ENCODE peak calls at places on chromosomes 3 and 15, in ten cellular contexts. T is smooth muscle cell of the brain vasculature; L is stimulated activated CD8-positive, alpha-beta memory T cell treated with anti-CD3 and anti-CD28 coated beads, Interleukin-4, amount 100 ng/mL, for 1 hour; N is choroid plexus epithelial cell; Z is GM06990; Q is Daoy; X is T follicular helper cell; V is fibroblast of the aortic adventitia; G is Calu3; W is activated naive CD4-positive, alpha-beta T cell treated with Interleukin-2 at 50 U/mL for 16 hours. Y is an unnamed sample.

GRCh38 chr3:128598884-128599664 is 51.5 kb downstream of the RPN1 start:
- DNase-seq in T (no peak), L (no peak), N (no peak), Z (no peak), Q (no peak), X (no peak), V (no peak), G (no peak), W (no peak), Y (no peak)

GRCh38 chr15:55969582-55969981 is 23.8 kb downstream of the NEDD4 start:
- DNase-seq in T (no peak), L (no peak), N (no peak), Z (no peak), Q (no peak), X (no peak), V (no peak), G (no peak), W (no peak), Y (no peak)

GRCh38 chr3:106830334-106830733 is 546.9 kb upstream of the CCDC54 start:
- DNase-seq in T (no peak), L (no peak), N (no peak), Z (no peak), Q (no peak), X (no peak), V (no peak), G (no peak), W (no peak), Y (no peak)

GRCh38 chr15:31266712-31267111 is 59.9 kb upstream of the KLF13 start:
- DNase-seq in T (no peak), L (no peak), N (no peak), Z (no peak), Q (no peak), X (no peak), V (no peak), G (no peak), W (no peak), Y (no peak)

GRCh38 chr3:197017003-197017402 is 12.6 kb downstream of the MELTF start:
- DNase-seq in T (no peak), L (no peak), N (no peak), Z (no peak), Q (no peak), X (no peak), V (no peak), G (no peak), W (no peak), Y (no peak)

GRCh38 chr15:70121656-70122297 is 24.1 kb upstream of the TLE3 start:
- DNase-seq in T (no peak), L (no peak), N (peak), Z (no peak), Q (peak), X (no peak), V (peak), G (no peak), W (no peak), Y (peak)

GRCh38 chr3:157107037-157107436 is 52.9 kb downstream of the CCNL1 start:
- DNase-seq in T (no peak), L (no peak), N (no peak), Z (no peak), Q (no peak), X (no peak), V (no peak), G (no peak), W (no peak), Y (no peak)

GRCh38 chr3:49668414-49668797 is 5.7 kb upstream of the APEH start:
- DNase-seq in T (no peak), L (no peak), N (no peak), Z (no peak), Q (no peak), X (no peak), V (no peak), G (no peak), W (no peak), Y (no peak)

GRCh38 chr3:167716920-167717319 is 17.8 kb downstream of the PDCD10 start:
- DNase-seq in T (no peak), L (no peak), N (no peak), Z (no peak), Q (no peak), X (no peak), V (no peak), G (no peak), W (no peak), Y (no peak)

GRCh38 chr3:196735751-196736150 is 3.9 kb upstream of the PAK2 start:
- DNase-seq in T (no peak), L (no peak), N (peak), Z (no peak), Q (no peak), X (no peak), V (no peak), G (no peak), W (no peak), Y (no peak)

GRCh38 chr3:76997733-76998132 is 42.2 kb upstream of the ROBO2 start:
- DNase-seq in T (no peak), L (no peak), N (peak), Z (no peak), Q (no peak), X (no peak), V (no peak), G (no peak), W (no peak), Y (no peak)

GRCh38 chr3:141123677-141124410 is 72.7 kb downstream of the SPSB4 start:
- DNase-seq in T (no peak), L (no peak), N (no peak), Z (no peak), Q (no peak), X (no peak), V (no peak), G (no peak), W (no peak), Y (no peak)

GRCh38 chr3:104460477-104461406 is 906.0 kb upstream of the ALCAM start:
- DNase-seq in T (peak), L (no peak), N (peak), Z (no peak), Q (no peak), X (no peak), V (peak), G (peak), W (no peak), Y (no peak)

GRCh38 chr15:63044077-63044644 is 1.6 kb downstream of the TPM1 start:
- DNase-seq in T (no peak), L (no peak), N (no peak), Z (no peak), Q (peak), X (no peak), V (no peak), G (no peak), W (no peak), Y (no peak)

GRCh38 chr15:40474581-40474980 is 3.8 kb downstream of the CHST14 start:
- DNase-seq in T (no peak), L (no peak), N (no peak), Z (no peak), Q (no peak), X (no peak), V (no peak), G (no peak), W (no peak), Y (no peak)

GRCh38 chr15:95520511-95520910 is 810.0 kb upstream of the NR2F2 start:
- DNase-seq in T (no peak), L (no peak), N (no peak), Z (peak), Q (peak), X (no peak), V (no peak), G (no peak), W (no peak), Y (no peak)

GRCh38 chr3:62722344-62722743 is 152.9 kb downstream of the CADPS start:
- DNase-seq in T (no peak), L (no peak), N (no peak), Z (no peak), Q (no peak), X (no peak), V (no peak), G (no peak), W (no peak), Y (no peak)

GRCh38 chr3:39177708-39178332 is 14.6 kb downstream of the XIRP1 start:
- DNase-seq in T (peak), L (peak), N (peak), Z (peak), Q (peak), X (peak), V (peak), G (peak), W (peak), Y (peak)

GRCh38 chr3:63869929-63870328 is 6.3 kb downstream of the ATXN7 start:
- DNase-seq in T (no peak), L (no peak), N (no peak), Z (no peak), Q (no peak), X (no peak), V (no peak), G (no peak), W (no peak), Y (no peak)

GRCh38 chr15:71080166-71080565 is 35.1 kb upstream of the THSD4 start:
- DNase-seq in T (no peak), L (no peak), N (no peak), Z (no peak), Q (no peak), X (no peak), V (peak), G (no peak), W (no peak), Y (no peak)

GRCh38 chr3:117609330-117609729 is 899.8 kb downstream of the TUSC7 start:
- DNase-seq in T (no peak), L (no peak), N (no peak), Z (no peak), Q (no peak), X (no peak), V (no peak), G (no peak), W (no peak), Y (no peak)

GRCh38 chr3:173789530-173789929 is 392.0 kb downstream of the NLGN1 start:
- DNase-seq in T (no peak), L (no peak), N (peak), Z (no peak), Q (no peak), X (no peak), V (peak), G (no peak), W (no peak), Y (no peak)

GRCh38 chr3:43818229-43818628 is 127.5 kb downstream of the ABHD5 start:
- DNase-seq in T (no peak), L (no peak), N (no peak), Z (no peak), Q (no peak), X (no peak), V (no peak), G (no peak), W (no peak), Y (no peak)

GRCh38 chr3:179464296-179465092 is 13.2 kb upstream of the GNB4 start:
- DNase-seq in T (no peak), L (no peak), N (no peak), Z (peak), Q (no peak), X (no peak), V (no peak), G (peak), W (no peak), Y (no peak)

GRCh38 chr3:43366466-43366865 is 80.1 kb downstream of the SNRK start:
- DNase-seq in T (no peak), L (no peak), N (no peak), Z (no peak), Q (no peak), X (no peak), V (peak), G (no peak), W (no peak), Y (no peak)

GRCh38 chr3:156201411-156202405 is 81.3 kb downstream of the KCNAB1 start:
- DNase-seq in T (no peak), L (no peak), N (no peak), Z (no peak), Q (no peak), X (no peak), V (no peak), G (no peak), W (no peak), Y (no peak)

GRCh38 chr3:112303811-112304325 is 9.9 kb upstream of the SLC9C1 start:
- DNase-seq in T (no peak), L (no peak), N (peak), Z (no peak), Q (no peak), X (no peak), V (peak), G (no peak), W (no peak), Y (no peak)

GRCh38 chr3:130276203-130276803 is 69.2 kb upstream of the COL6A5 start:
- DNase-seq in T (peak), L (no peak), N (peak), Z (no peak), Q (peak), X (no peak), V (peak), G (peak), W (no peak), Y (peak)

GRCh38 chr3:58167431-58168351 is 43.1 kb downstream of the DNASE1L3 start:
- DNase-seq in T (no peak), L (peak), N (peak), Z (no peak), Q (peak), X (peak), V (peak), G (peak), W (peak), Y (no peak)

Y was measured in NCI-H460.